ENCODE peak calls at places on chromosomes 12 and 14, in nine cellular contexts. One of them, this sample, is unnamed.

GRCh38 chr12:111446044-111446581 is 40.4 kb downstream of the SH2B3 start:
- DNase-seq in heart left ventricle: peak
- DNase-seq in ovary: peak
- DNase-seq in transverse colon: peak
- DNase-seq in A549: no peak
- DNase-seq in adrenal gland: peak
- DNase-seq in gastrocnemius medialis: no peak
- DNase-seq in body of pancreas: peak
- DNase-seq in spleen: no peak
- DNase-seq in this sample: peak

GRCh38 chr12:65825573-65826512 is 1.6 kb downstream of the HMGA2 start:
- DNase-seq in body of pancreas: peak
- DNase-seq in ovary: peak
- DNase-seq in adrenal gland: no peak
- DNase-seq in heart left ventricle: peak
- DNase-seq in spleen: peak
- DNase-seq in A549: peak
- DNase-seq in gastrocnemius medialis: no peak
- DNase-seq in transverse colon: peak
- DNase-seq in this sample: peak

GRCh38 chr12:30996255-30996654 is 69.7 kb downstream of the TSPAN11 start:
- DNase-seq in ovary: no peak
- DNase-seq in gastrocnemius medialis: no peak
- DNase-seq in A549: no peak
- DNase-seq in spleen: no peak
- DNase-seq in adrenal gland: no peak
- DNase-seq in transverse colon: no peak
- DNase-seq in body of pancreas: no peak
- DNase-seq in heart left ventricle: no peak
- DNase-seq in this sample: no peak

GRCh38 chr14:102125546-102125945 is 14.2 kb upstream of the WDR20 start:
- DNase-seq in body of pancreas: no peak
- DNase-seq in gastrocnemius medialis: no peak
- DNase-seq in ovary: no peak
- DNase-seq in adrenal gland: no peak
- DNase-seq in A549: peak
- DNase-seq in transverse colon: no peak
- DNase-seq in heart left ventricle: no peak
- DNase-seq in spleen: no peak
- DNase-seq in this sample: no peak

GRCh38 chr14:56221392-56222128 is 103.3 kb downstream of the PELI2 start:
- DNase-seq in transverse colon: no peak
- DNase-seq in ovary: no peak
- DNase-seq in body of pancreas: no peak
- DNase-seq in A549: no peak
- DNase-seq in gastrocnemius medialis: no peak
- DNase-seq in heart left ventricle: no peak
- DNase-seq in spleen: no peak
- DNase-seq in adrenal gland: no peak
- DNase-seq in this sample: no peak

GRCh38 chr14:68931474-68932051 is 47.5 kb downstream of the ACTN1 start:
- DNase-seq in body of pancreas: no peak
- DNase-seq in spleen: no peak
- DNase-seq in gastrocnemius medialis: no peak
- DNase-seq in transverse colon: no peak
- DNase-seq in ovary: no peak
- DNase-seq in adrenal gland: no peak
- DNase-seq in A549: no peak
- DNase-seq in heart left ventricle: peak
- DNase-seq in this sample: no peak

GRCh38 chr12:86249856-86250255 is 6.3 kb downstream of the MGAT4C start:
- DNase-seq in gastrocnemius medialis: no peak
- DNase-seq in ovary: no peak
- DNase-seq in adrenal gland: no peak
- DNase-seq in spleen: no peak
- DNase-seq in heart left ventricle: no peak
- DNase-seq in body of pancreas: no peak
- DNase-seq in A549: no peak
- DNase-seq in transverse colon: no peak
- DNase-seq in this sample: no peak

GRCh38 chr12:100827901-100828520 is 33.4 kb downstream of the ANO4 start:
- DNase-seq in transverse colon: no peak
- DNase-seq in spleen: no peak
- DNase-seq in heart left ventricle: no peak
- DNase-seq in ovary: no peak
- DNase-seq in adrenal gland: peak
- DNase-seq in gastrocnemius medialis: no peak
- DNase-seq in body of pancreas: peak
- DNase-seq in A549: peak
- DNase-seq in this sample: no peak

GRCh38 chr12:96427269-96427729 is 27.1 kb upstream of the CDK17 start:
- DNase-seq in A549: peak
- DNase-seq in transverse colon: peak
- DNase-seq in spleen: no peak
- DNase-seq in adrenal gland: no peak
- DNase-seq in ovary: peak
- DNase-seq in heart left ventricle: peak
- DNase-seq in body of pancreas: peak
- DNase-seq in gastrocnemius medialis: peak
- DNase-seq in this sample: peak

GRCh38 chr14:22492601-22493000 is 96.4 kb downstream of the DAD1 start:
- DNase-seq in ovary: no peak
- DNase-seq in body of pancreas: no peak
- DNase-seq in A549: no peak
- DNase-seq in spleen: no peak
- DNase-seq in adrenal gland: no peak
- DNase-seq in heart left ventricle: no peak
- DNase-seq in transverse colon: no peak
- DNase-seq in gastrocnemius medialis: no peak
- DNase-seq in this sample: no peak

GRCh38 chr12:93186131-93186530 is 191.6 kb upstream of the NUDT4 start:
- DNase-seq in heart left ventricle: no peak
- DNase-seq in ovary: no peak
- DNase-seq in adrenal gland: no peak
- DNase-seq in spleen: no peak
- DNase-seq in transverse colon: no peak
- DNase-seq in A549: no peak
- DNase-seq in gastrocnemius medialis: no peak
- DNase-seq in body of pancreas: no peak
- DNase-seq in this sample: no peak

GRCh38 chr14:61927521-61927920 is 165.3 kb downstream of the SNAPC1 start:
- DNase-seq in A549: peak
- DNase-seq in body of pancreas: no peak
- DNase-seq in transverse colon: no peak
- DNase-seq in gastrocnemius medialis: no peak
- DNase-seq in spleen: no peak
- DNase-seq in ovary: no peak
- DNase-seq in adrenal gland: no peak
- DNase-seq in heart left ventricle: no peak
- DNase-seq in this sample: no peak

GRCh38 chr14:61925732-61926445 is 163.7 kb downstream of the SNAPC1 start:
- DNase-seq in ovary: no peak
- DNase-seq in spleen: no peak
- DNase-seq in body of pancreas: no peak
- DNase-seq in adrenal gland: no peak
- DNase-seq in A549: no peak
- DNase-seq in heart left ventricle: no peak
- DNase-seq in gastrocnemius medialis: no peak
- DNase-seq in transverse colon: no peak
- DNase-seq in this sample: no peak

GRCh38 chr14:61923348-61923747 is 161.1 kb downstream of the SNAPC1 start:
- DNase-seq in adrenal gland: no peak
- DNase-seq in body of pancreas: peak
- DNase-seq in heart left ventricle: no peak
- DNase-seq in transverse colon: no peak
- DNase-seq in A549: no peak
- DNase-seq in gastrocnemius medialis: no peak
- DNase-seq in ovary: no peak
- DNase-seq in spleen: no peak
- DNase-seq in this sample: no peak

GRCh38 chr14:61927015-61927414 is 164.8 kb downstream of the SNAPC1 start:
- DNase-seq in spleen: no peak
- DNase-seq in body of pancreas: no peak
- DNase-seq in gastrocnemius medialis: no peak
- DNase-seq in A549: no peak
- DNase-seq in heart left ventricle: no peak
- DNase-seq in ovary: no peak
- DNase-seq in adrenal gland: no peak
- DNase-seq in transverse colon: no peak
- DNase-seq in this sample: no peak

GRCh38 chr14:61925043-61925442 is 162.8 kb downstream of the SNAPC1 start:
- DNase-seq in heart left ventricle: no peak
- DNase-seq in adrenal gland: no peak
- DNase-seq in gastrocnemius medialis: no peak
- DNase-seq in spleen: no peak
- DNase-seq in A549: peak
- DNase-seq in body of pancreas: peak
- DNase-seq in transverse colon: no peak
- DNase-seq in ovary: no peak
- DNase-seq in this sample: no peak
- TF ChIP-seq CTCF in heart left ventricle: no peak
- TF ChIP-seq CTCF in adrenal gland: no peak
- TF ChIP-seq CTCF in gastrocnemius medialis: no peak
- TF ChIP-seq CTCF in spleen: peak
- TF ChIP-seq CTCF in A549: peak
- TF ChIP-seq CTCF in body of pancreas: peak
- TF ChIP-seq CTCF in transverse colon: no peak
- TF ChIP-seq CTCF in ovary: no peak
- TF ChIP-seq CTCF in this sample: no peak

DNA sequence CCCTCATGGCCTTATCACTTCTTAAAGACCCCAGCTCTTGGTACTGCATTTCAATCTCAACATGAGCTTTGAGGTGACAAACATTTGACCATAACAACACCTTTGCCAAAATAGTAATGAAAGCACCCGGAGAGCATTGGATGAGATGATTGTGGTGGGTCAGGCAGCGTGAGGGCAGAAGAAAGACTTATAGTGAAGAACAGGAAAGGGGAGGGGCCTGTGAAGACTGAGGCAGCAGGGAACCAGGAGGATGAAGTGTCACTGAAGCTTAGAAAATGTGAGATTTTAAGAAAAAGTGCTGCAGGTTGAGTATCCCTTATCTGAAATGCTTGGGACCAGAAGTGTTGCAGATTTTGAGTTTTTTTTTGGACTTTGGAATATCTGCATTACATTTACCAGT is 86.3 kb downstream of the EMP1 start:
- DNase-seq in body of pancreas: no peak
- DNase-seq in A549: no peak
- DNase-seq in gastrocnemius medialis: no peak
- DNase-seq in spleen: no peak
- DNase-seq in transverse colon: no peak
- DNase-seq in ovary: no peak
- DNase-seq in heart left ventricle: no peak
- DNase-seq in adrenal gland: no peak
- DNase-seq in this sample: no peak
- TF ChIP-seq POLR2A in body of pancreas: no peak
- TF ChIP-seq POLR2A in A549: no peak
- TF ChIP-seq POLR2A in gastrocnemius medialis: no peak
- TF ChIP-seq POLR2A in spleen: no peak
- TF ChIP-seq POLR2A in transverse colon: no peak
- TF ChIP-seq POLR2A in ovary: no peak
- TF ChIP-seq POLR2A in heart left ventricle: no peak
- TF ChIP-seq POLR2A in adrenal gland: no peak
- TF ChIP-seq POLR2A in this sample: no peak

GRCh38 chr12:132186857-132187620 is 42.8 kb downstream of the NOC4L start:
- DNase-seq in ovary: no peak
- DNase-seq in spleen: no peak
- DNase-seq in adrenal gland: no peak
- DNase-seq in gastrocnemius medialis: no peak
- DNase-seq in transverse colon: no peak
- DNase-seq in heart left ventricle: no peak
- DNase-seq in A549: no peak
- DNase-seq in body of pancreas: no peak
- DNase-seq in this sample: no peak
- TF ChIP-seq CTCF in ovary: no peak
- TF ChIP-seq CTCF in spleen: no peak
- TF ChIP-seq CTCF in adrenal gland: no peak
- TF ChIP-seq CTCF in gastrocnemius medialis: no peak
- TF ChIP-seq CTCF in transverse colon: no peak
- TF ChIP-seq CTCF in heart left ventricle: no peak
- TF ChIP-seq CTCF in A549: no peak
- TF ChIP-seq CTCF in body of pancreas: no peak
- TF ChIP-seq CTCF in this sample: no peak

GRCh38 chr12:57110189-57111045 is 745 bp downstream of the STAT6 start:
- DNase-seq in adrenal gland: peak
- DNase-seq in ovary: peak
- DNase-seq in heart left ventricle: peak
- DNase-seq in body of pancreas: peak
- DNase-seq in gastrocnemius medialis: no peak
- DNase-seq in transverse colon: peak
- DNase-seq in spleen: peak
- DNase-seq in A549: peak
- DNase-seq in this sample: peak
- TF ChIP-seq POLR2A in adrenal gland: no peak
- TF ChIP-seq POLR2A in ovary: peak
- TF ChIP-seq POLR2A in heart left ventricle: no peak
- TF ChIP-seq POLR2A in body of pancreas: no peak
- TF ChIP-seq POLR2A in gastrocnemius medialis: peak
- TF ChIP-seq POLR2A in transverse colon: no peak
- TF ChIP-seq POLR2A in spleen: no peak
- TF ChIP-seq POLR2A in A549: peak
- TF ChIP-seq POLR2A in this sample: no peak